ENCODE peak calls at places on chromosomes 4 and X, in six cellular contexts. One of them, this sample, is unnamed.

GRCh38 chr4:19575959-19576358 is 675.7 kb upstream of the SLIT2 start:
- DNase-seq in GM23338: no peak
- DNase-seq in dorsolateral prefrontal cortex: no peak
- DNase-seq in cardiac fibroblast: peak
- DNase-seq in fibroblast of pulmonary artery: peak
- DNase-seq in progenitor cell of endocrine pancreas: no peak
- DNase-seq in this sample: no peak

GRCh38 chr4:188016754-188017153 is 21.2 kb downstream of the ZFP42 start:
- DNase-seq in dorsolateral prefrontal cortex: no peak
- DNase-seq in GM23338: peak
- DNase-seq in cardiac fibroblast: no peak
- DNase-seq in progenitor cell of endocrine pancreas: no peak
- DNase-seq in fibroblast of pulmonary artery: no peak
- DNase-seq in this sample: no peak

GRCh38 chr4:163330828-163331628 is 1.4 kb downstream of the NPY1R start:
- DNase-seq in dorsolateral prefrontal cortex: peak
- DNase-seq in cardiac fibroblast: no peak
- DNase-seq in fibroblast of pulmonary artery: no peak
- DNase-seq in progenitor cell of endocrine pancreas: no peak
- DNase-seq in GM23338: no peak
- DNase-seq in this sample: no peak

GRCh38 chrX:82973641-82974040 is 534.4 kb upstream of the POU3F4 start:
- DNase-seq in fibroblast of pulmonary artery: no peak
- DNase-seq in cardiac fibroblast: no peak
- DNase-seq in dorsolateral prefrontal cortex: no peak
- DNase-seq in GM23338: no peak
- DNase-seq in progenitor cell of endocrine pancreas: no peak
- DNase-seq in this sample: no peak

GRCh38 chr4:78297075-78297815 is 240.1 kb downstream of the FRAS1 start:
- DNase-seq in GM23338: no peak
- DNase-seq in dorsolateral prefrontal cortex: no peak
- DNase-seq in fibroblast of pulmonary artery: peak
- DNase-seq in progenitor cell of endocrine pancreas: no peak
- DNase-seq in cardiac fibroblast: no peak
- DNase-seq in this sample: no peak

GRCh38 chrX:14489437-14489836 is 39.9 kb upstream of the GLRA2 start:
- DNase-seq in progenitor cell of endocrine pancreas: no peak
- DNase-seq in cardiac fibroblast: no peak
- DNase-seq in fibroblast of pulmonary artery: no peak
- DNase-seq in GM23338: no peak
- DNase-seq in dorsolateral prefrontal cortex: no peak
- DNase-seq in this sample: no peak

GRCh38 chr4:171170671-171171070 is 642.5 kb upstream of the GALNTL6 start:
- DNase-seq in GM23338: no peak
- DNase-seq in progenitor cell of endocrine pancreas: no peak
- DNase-seq in cardiac fibroblast: no peak
- DNase-seq in dorsolateral prefrontal cortex: no peak
- DNase-seq in fibroblast of pulmonary artery: no peak
- DNase-seq in this sample: no peak

GRCh38 chr4:150960818-150961217 is 54.3 kb downstream of the LRBA start:
- DNase-seq in progenitor cell of endocrine pancreas: no peak
- DNase-seq in cardiac fibroblast: peak
- DNase-seq in fibroblast of pulmonary artery: peak
- DNase-seq in GM23338: peak
- DNase-seq in dorsolateral prefrontal cortex: no peak
- DNase-seq in this sample: no peak

GRCh38 chr4:86961605-86962295 is 26.9 kb downstream of the AFF1 start:
- DNase-seq in dorsolateral prefrontal cortex: no peak
- DNase-seq in cardiac fibroblast: no peak
- DNase-seq in fibroblast of pulmonary artery: peak
- DNase-seq in progenitor cell of endocrine pancreas: no peak
- DNase-seq in GM23338: no peak
- DNase-seq in this sample: peak

GRCh38 chr4:88674565-88674964 is 23.1 kb downstream of the NAP1L5 start:
- DNase-seq in dorsolateral prefrontal cortex: no peak
- DNase-seq in progenitor cell of endocrine pancreas: no peak
- DNase-seq in fibroblast of pulmonary artery: no peak
- DNase-seq in cardiac fibroblast: peak
- DNase-seq in GM23338: no peak
- DNase-seq in this sample: no peak

GRCh38 chr4:38811307-38811706 is 6.7 kb upstream of the TLR1 start:
- DNase-seq in dorsolateral prefrontal cortex: no peak
- DNase-seq in cardiac fibroblast: no peak
- DNase-seq in progenitor cell of endocrine pancreas: no peak
- DNase-seq in fibroblast of pulmonary artery: no peak
- DNase-seq in GM23338: no peak
- DNase-seq in this sample: no peak

GRCh38 chr4:54541426-54542118 is 116.2 kb upstream of the KIT start:
- DNase-seq in dorsolateral prefrontal cortex: no peak
- DNase-seq in fibroblast of pulmonary artery: peak
- DNase-seq in cardiac fibroblast: no peak
- DNase-seq in GM23338: no peak
- DNase-seq in progenitor cell of endocrine pancreas: no peak
- DNase-seq in this sample: no peak

GRCh38 chrX:112760697-112761096 is 79.9 kb downstream of the AMOT start:
- DNase-seq in cardiac fibroblast: no peak
- DNase-seq in fibroblast of pulmonary artery: no peak
- DNase-seq in GM23338: peak
- DNase-seq in dorsolateral prefrontal cortex: no peak
- DNase-seq in progenitor cell of endocrine pancreas: no peak
- DNase-seq in this sample: no peak

GRCh38 chr4:103137446-103137827 is 37.8 kb upstream of the BDH2 start:
- DNase-seq in fibroblast of pulmonary artery: peak
- DNase-seq in GM23338: no peak
- DNase-seq in progenitor cell of endocrine pancreas: no peak
- DNase-seq in cardiac fibroblast: peak
- DNase-seq in dorsolateral prefrontal cortex: no peak
- DNase-seq in this sample: no peak

GRCh38 chr4:121656269-121656641 is 40.5 kb downstream of the ANXA5 start:
- DNase-seq in dorsolateral prefrontal cortex: no peak
- DNase-seq in cardiac fibroblast: peak
- DNase-seq in fibroblast of pulmonary artery: peak
- DNase-seq in progenitor cell of endocrine pancreas: no peak
- DNase-seq in GM23338: peak
- DNase-seq in this sample: peak

GRCh38 chr4:9875516-9875915 is 94.1 kb downstream of the DRD5 start:
- DNase-seq in GM23338: no peak
- DNase-seq in cardiac fibroblast: no peak
- DNase-seq in dorsolateral prefrontal cortex: no peak
- DNase-seq in fibroblast of pulmonary artery: no peak
- DNase-seq in progenitor cell of endocrine pancreas: no peak
- DNase-seq in this sample: no peak

GRCh38 chr4:6425911-6426310 is 46.5 kb downstream of the PPP2R2C start:
- DNase-seq in cardiac fibroblast: no peak
- DNase-seq in dorsolateral prefrontal cortex: peak
- DNase-seq in GM23338: no peak
- DNase-seq in progenitor cell of endocrine pancreas: no peak
- DNase-seq in fibroblast of pulmonary artery: no peak
- DNase-seq in this sample: no peak

GRCh38 chr4:109912706-109913621 is at the start of gene EGF:
- DNase-seq in progenitor cell of endocrine pancreas: no peak
- DNase-seq in dorsolateral prefrontal cortex: no peak
- DNase-seq in cardiac fibroblast: peak
- DNase-seq in GM23338: peak
- DNase-seq in fibroblast of pulmonary artery: peak
- DNase-seq in this sample: peak

GRCh38 chr4:145345401-145345800 is 136.3 kb upstream of the SMAD1 start:
- DNase-seq in GM23338: no peak
- DNase-seq in dorsolateral prefrontal cortex: no peak
- DNase-seq in fibroblast of pulmonary artery: no peak
- DNase-seq in progenitor cell of endocrine pancreas: no peak
- DNase-seq in cardiac fibroblast: peak
- DNase-seq in this sample: peak

GRCh38 chrX:47849776-47850175 is 13.1 kb downstream of the ZNF81 start:
- DNase-seq in cardiac fibroblast: no peak
- DNase-seq in progenitor cell of endocrine pancreas: no peak
- DNase-seq in GM23338: no peak
- DNase-seq in fibroblast of pulmonary artery: no peak
- DNase-seq in dorsolateral prefrontal cortex: no peak
- DNase-seq in this sample: no peak

GRCh38 chr4:169438057-169438480 is 167.3 kb upstream of the SH3RF1 start:
- DNase-seq in cardiac fibroblast: no peak
- DNase-seq in progenitor cell of endocrine pancreas: no peak
- DNase-seq in dorsolateral prefrontal cortex: no peak
- DNase-seq in GM23338: no peak
- DNase-seq in fibroblast of pulmonary artery: no peak
- DNase-seq in this sample: no peak

GRCh38 chr4:182212211-182212761 is 30.9 kb upstream of the TENM3 start:
- DNase-seq in cardiac fibroblast: no peak
- DNase-seq in dorsolateral prefrontal cortex: no peak
- DNase-seq in progenitor cell of endocrine pancreas: no peak
- DNase-seq in fibroblast of pulmonary artery: no peak
- DNase-seq in GM23338: peak
- DNase-seq in this sample: no peak

GRCh38 chr4:43163101-43163792 is 270.7 kb downstream of the GRXCR1 start:
- DNase-seq in dorsolateral prefrontal cortex: no peak
- DNase-seq in GM23338: peak
- DNase-seq in progenitor cell of endocrine pancreas: no peak
- DNase-seq in fibroblast of pulmonary artery: no peak
- DNase-seq in cardiac fibroblast: no peak
- DNase-seq in this sample: no peak

GRCh38 chr4:101102114-101102752 is 245.1 kb downstream of the PPP3CA start:
- DNase-seq in dorsolateral prefrontal cortex: peak
- DNase-seq in GM23338: no peak
- DNase-seq in cardiac fibroblast: peak
- DNase-seq in progenitor cell of endocrine pancreas: no peak
- DNase-seq in fibroblast of pulmonary artery: peak
- DNase-seq in this sample: peak

GRCh38 chrX:129772796-129773431 is 6.8 kb upstream of the SASH3 start:
- DNase-seq in progenitor cell of endocrine pancreas: no peak
- DNase-seq in cardiac fibroblast: no peak
- DNase-seq in dorsolateral prefrontal cortex: no peak
- DNase-seq in GM23338: peak
- DNase-seq in fibroblast of pulmonary artery: no peak
- DNase-seq in this sample: no peak

GRCh38 chr4:184450045-184450444 is 24.3 kb downstream of the IRF2 start:
- DNase-seq in cardiac fibroblast: peak
- DNase-seq in dorsolateral prefrontal cortex: no peak
- DNase-seq in fibroblast of pulmonary artery: peak
- DNase-seq in GM23338: no peak
- DNase-seq in progenitor cell of endocrine pancreas: no peak
- DNase-seq in this sample: peak

GRCh38 chrX:101415180-101416130 is 7.4 kb downstream of the HNRNPH2 start:
- DNase-seq in cardiac fibroblast: peak
- DNase-seq in fibroblast of pulmonary artery: peak
- DNase-seq in progenitor cell of endocrine pancreas: no peak
- DNase-seq in GM23338: peak
- DNase-seq in dorsolateral prefrontal cortex: no peak
- DNase-seq in this sample: peak

GRCh38 chr4:22093126-22093525 is 144.6 kb upstream of the KCNIP4 start:
- DNase-seq in dorsolateral prefrontal cortex: no peak
- DNase-seq in progenitor cell of endocrine pancreas: no peak
- DNase-seq in GM23338: no peak
- DNase-seq in fibroblast of pulmonary artery: no peak
- DNase-seq in cardiac fibroblast: no peak
- DNase-seq in this sample: no peak

GRCh38 chr4:22091906-22092305 is 143.3 kb upstream of the KCNIP4 start:
- DNase-seq in fibroblast of pulmonary artery: no peak
- DNase-seq in GM23338: no peak
- DNase-seq in dorsolateral prefrontal cortex: no peak
- DNase-seq in progenitor cell of endocrine pancreas: no peak
- DNase-seq in cardiac fibroblast: peak
- DNase-seq in this sample: no peak

GRCh38 chr4:22094217-22094616 is 145.6 kb upstream of the KCNIP4 start:
- DNase-seq in fibroblast of pulmonary artery: no peak
- DNase-seq in cardiac fibroblast: no peak
- DNase-seq in dorsolateral prefrontal cortex: no peak
- DNase-seq in progenitor cell of endocrine pancreas: no peak
- DNase-seq in GM23338: no peak
- DNase-seq in this sample: no peak

GRCh38 chr4:22090655-22091350 is 142.2 kb upstream of the KCNIP4 start:
- DNase-seq in progenitor cell of endocrine pancreas: no peak
- DNase-seq in cardiac fibroblast: peak
- DNase-seq in GM23338: peak
- DNase-seq in dorsolateral prefrontal cortex: no peak
- DNase-seq in fibroblast of pulmonary artery: peak
- DNase-seq in this sample: no peak

GRCh38 chr4:22091351-22091731 is 142.8 kb upstream of the KCNIP4 start:
- DNase-seq in dorsolateral prefrontal cortex: no peak
- DNase-seq in GM23338: peak
- DNase-seq in cardiac fibroblast: no peak
- DNase-seq in fibroblast of pulmonary artery: no peak
- DNase-seq in progenitor cell of endocrine pancreas: no peak
- DNase-seq in this sample: no peak
- TF ChIP-seq CTCF in dorsolateral prefrontal cortex: no peak
- TF ChIP-seq CTCF in GM23338: peak
- TF ChIP-seq CTCF in cardiac fibroblast: no peak
- TF ChIP-seq CTCF in fibroblast of pulmonary artery: no peak
- TF ChIP-seq CTCF in progenitor cell of endocrine pancreas: peak
- TF ChIP-seq CTCF in this sample: no peak

GRCh38 chr4:159977907-159978617 is 875.2 kb downstream of the RAPGEF2 start:
- DNase-seq in progenitor cell of endocrine pancreas: no peak
- DNase-seq in GM23338: no peak
- DNase-seq in fibroblast of pulmonary artery: no peak
- DNase-seq in dorsolateral prefrontal cortex: no peak
- DNase-seq in cardiac fibroblast: no peak
- DNase-seq in this sample: no peak
- TF ChIP-seq CTCF in progenitor cell of endocrine pancreas: no peak
- TF ChIP-seq CTCF in GM23338: no peak
- TF ChIP-seq CTCF in fibroblast of pulmonary artery: no peak
- TF ChIP-seq CTCF in dorsolateral prefrontal cortex: no peak
- TF ChIP-seq CTCF in cardiac fibroblast: no peak
- TF ChIP-seq CTCF in this sample: no peak

GRCh38 chr4:4248036-4248884 is at the start of gene TMEM128:
- DNase-seq in cardiac fibroblast: peak
- DNase-seq in dorsolateral prefrontal cortex: peak
- DNase-seq in progenitor cell of endocrine pancreas: peak
- DNase-seq in GM23338: peak
- DNase-seq in fibroblast of pulmonary artery: peak
- DNase-seq in this sample: peak
- TF ChIP-seq CTCF in cardiac fibroblast: peak
- TF ChIP-seq CTCF in dorsolateral prefrontal cortex: peak
- TF ChIP-seq CTCF in progenitor cell of endocrine pancreas: peak
- TF ChIP-seq CTCF in GM23338: no peak
- TF ChIP-seq CTCF in fibroblast of pulmonary artery: peak
- TF ChIP-seq CTCF in this sample: peak

DNA sequence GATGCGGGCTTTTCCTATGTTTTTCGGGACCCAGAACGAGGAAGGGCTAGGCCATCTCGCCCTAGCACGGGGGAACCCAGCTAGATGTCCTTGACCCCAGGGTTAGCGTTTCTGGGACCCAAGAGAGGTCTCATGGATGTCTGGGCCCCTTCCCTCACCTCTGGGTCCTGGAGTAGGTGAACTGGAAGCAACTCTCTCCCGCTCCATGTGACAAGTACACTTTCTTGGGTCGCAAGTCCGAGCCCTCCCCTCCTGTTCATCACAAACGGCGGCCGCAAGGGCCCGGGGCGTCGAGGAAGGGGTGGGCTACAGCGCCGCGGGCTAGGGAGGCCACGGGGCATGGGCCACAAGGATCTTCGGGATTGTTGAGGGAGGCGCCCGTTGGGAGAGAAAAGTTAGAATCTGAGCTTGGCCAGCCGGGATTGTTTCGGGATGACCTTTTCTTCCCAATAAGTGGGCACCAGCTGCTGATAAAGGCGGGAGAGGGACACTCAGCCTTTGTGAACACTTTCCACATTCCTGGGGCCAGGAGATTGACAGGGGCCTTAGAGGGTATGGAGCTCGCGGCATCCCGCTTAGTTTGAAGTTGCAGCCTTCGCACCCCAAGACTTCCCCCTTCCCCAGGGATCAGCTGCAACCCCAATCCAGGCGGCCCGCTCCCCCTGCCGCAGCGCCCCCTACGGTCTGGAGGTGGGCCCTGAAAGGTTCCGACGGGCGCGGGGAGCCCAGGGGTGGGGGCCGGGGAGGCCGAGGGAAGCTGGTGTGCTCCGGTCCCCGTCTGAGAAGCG is 137.0 kb upstream of the ZIC3 start:
- DNase-seq in dorsolateral prefrontal cortex: no peak
- DNase-seq in GM23338: peak
- DNase-seq in fibroblast of pulmonary artery: no peak
- DNase-seq in cardiac fibroblast: no peak
- DNase-seq in progenitor cell of endocrine pancreas: no peak
- DNase-seq in this sample: no peak
- TF ChIP-seq CTCF in dorsolateral prefrontal cortex: no peak
- TF ChIP-seq CTCF in GM23338: peak
- TF ChIP-seq CTCF in fibroblast of pulmonary artery: no peak
- TF ChIP-seq CTCF in cardiac fibroblast: no peak
- TF ChIP-seq CTCF in progenitor cell of endocrine pancreas: peak
- TF ChIP-seq CTCF in this sample: peak

This sample was measured in astrocyte of the cerebellum.